ENCODE peak calls at places on chromosomes 4 and X, in seven cellular contexts. Y, O, M, R, S, H and N are unnamed samples.

GRCh38 chr4:155959417-155959816 is 5.8 kb upstream of the CTSO start:
- DNase-seq in Y (no peak), O (no peak), M (no peak), R (no peak), S (no peak), H (no peak), N (no peak)

GRCh38 chrX:37578045-37578444 is 6.6 kb downstream of the LANCL3 start:
- DNase-seq in Y (no peak), O (no peak), M (no peak), R (no peak), S (no peak), H (no peak), N (no peak)

GRCh38 chr4:82998898-82999297 is 11.7 kb downstream of the LIN54 start:
- DNase-seq in Y (no peak), O (no peak), M (no peak), R (no peak), S (no peak), H (no peak), N (no peak)

GRCh38 chr4:42786350-42787070 is 106.0 kb upstream of the GRXCR1 start:
- DNase-seq in Y (no peak), O (no peak), M (no peak), R (no peak), S (no peak), H (no peak), N (no peak)

GRCh38 chr4:158327525-158327924 is 117.2 kb downstream of the TMEM144 start:
- DNase-seq in Y (no peak), O (peak), M (no peak), R (no peak), S (peak), H (no peak), N (no peak)

GRCh38 chrX:17206584-17206983 is 168.4 kb upstream of the NHS start:
- DNase-seq in Y (no peak), O (no peak), M (no peak), R (no peak), S (no peak), H (no peak), N (no peak)

GRCh38 chr4:173332963-173333657 is 1.0 kb downstream of the HMGB2 start:
- DNase-seq in Y (no peak), O (no peak), M (no peak), R (no peak), S (no peak), H (no peak), N (peak)

GRCh38 chr4:40832175-40832574 is 82.4 kb downstream of the NSUN7 start:
- DNase-seq in Y (no peak), O (no peak), M (no peak), R (no peak), S (no peak), H (no peak), N (no peak)

GRCh38 chrX:152206426-152206825 is 68.0 kb upstream of the MAGEA10 start:
- DNase-seq in Y (no peak), O (no peak), M (no peak), R (no peak), S (no peak), H (no peak), N (no peak)

GRCh38 chr4:21888195-21888976 is 60.2 kb downstream of the KCNIP4 start:
- DNase-seq in Y (no peak), O (no peak), M (no peak), R (no peak), S (no peak), H (no peak), N (no peak)

GRCh38 chr4:52780206-52780605 is 29.0 kb upstream of the ERVMER34-1 start:
- DNase-seq in Y (no peak), O (no peak), M (no peak), R (no peak), S (no peak), H (no peak), N (no peak)

GRCh38 chrX:101659601-101660063 is at the start of gene ARMCX2:
- DNase-seq in Y (peak), O (no peak), M (peak), R (peak), S (no peak), H (peak), N (no peak)

GRCh38 chr4:8076023-8076422 is 82.6 kb downstream of the ABLIM2 start:
- DNase-seq in Y (no peak), O (no peak), M (no peak), R (no peak), S (no peak), H (no peak), N (no peak)

GRCh38 chrX:130120746-130121504 is 10.6 kb upstream of the ELF4 start:
- DNase-seq in Y (peak), O (no peak), M (peak), R (peak), S (peak), H (peak), N (peak)

GRCh38 chr4:99136329-99136728 is 7.8 kb downstream of the ADH4 start:
- DNase-seq in Y (no peak), O (no peak), M (no peak), R (no peak), S (no peak), H (no peak), N (no peak)

GRCh38 chrX:84865113-84865512 is 138.6 kb upstream of the APOOL start:
- DNase-seq in Y (no peak), O (no peak), M (no peak), R (no peak), S (no peak), H (no peak), N (no peak)

GRCh38 chr4:41887821-41888699 is 47.2 kb upstream of the TMEM33 start:
- DNase-seq in Y (no peak), O (no peak), M (no peak), R (peak), S (peak), H (peak), N (peak)

GRCh38 chrX:2666491-2666890 is 24.6 kb upstream of the CD99 start:
- DNase-seq in Y (no peak), O (no peak), M (no peak), R (no peak), S (no peak), H (no peak), N (no peak)

GRCh38 chr4:98352403-98352802 is 91.2 kb downstream of the RAP1GDS1 start:
- DNase-seq in Y (no peak), O (no peak), M (no peak), R (no peak), S (no peak), H (no peak), N (no peak)

GRCh38 chrX:37905436-37906147 is 58.2 kb upstream of the DYNLT3 start:
- DNase-seq in Y (no peak), O (peak), M (peak), R (no peak), S (peak), H (no peak), N (peak)

GRCh38 chr4:60201052-60201673 is 999.0 kb upstream of the ADGRL3 start:
- DNase-seq in Y (peak), O (peak), M (no peak), R (peak), S (peak), H (peak), N (peak)

GRCh38 chrX:149531599-149531998 is 9.2 kb upstream of the EOLA1 start:
- DNase-seq in Y (no peak), O (no peak), M (no peak), R (no peak), S (no peak), H (no peak), N (no peak)

GRCh38 chrX:138287200-138287865 is 424.2 kb downstream of the FGF13 start:
- DNase-seq in Y (no peak), O (no peak), M (no peak), R (no peak), S (peak), H (no peak), N (no peak)

GRCh38 chrX:77431227-77431626 is 16.0 kb upstream of the FGF16 start:
- DNase-seq in Y (no peak), O (no peak), M (no peak), R (peak), S (peak), H (no peak), N (peak)

GRCh38 chr4:15488658-15489470 is 19.2 kb downstream of the CC2D2A start:
- DNase-seq in Y (no peak), O (no peak), M (no peak), R (peak), S (no peak), H (no peak), N (no peak)

GRCh38 chrX:154401918-154402621 is 3.9 kb downstream of the RPL10 start:
- DNase-seq in Y (no peak), O (no peak), M (no peak), R (no peak), S (no peak), H (no peak), N (no peak)

GRCh38 chr4:165668694-165669093 is 204.3 kb upstream of the TLL1 start:
- DNase-seq in Y (no peak), O (no peak), M (no peak), R (no peak), S (no peak), H (no peak), N (no peak)

DNA sequence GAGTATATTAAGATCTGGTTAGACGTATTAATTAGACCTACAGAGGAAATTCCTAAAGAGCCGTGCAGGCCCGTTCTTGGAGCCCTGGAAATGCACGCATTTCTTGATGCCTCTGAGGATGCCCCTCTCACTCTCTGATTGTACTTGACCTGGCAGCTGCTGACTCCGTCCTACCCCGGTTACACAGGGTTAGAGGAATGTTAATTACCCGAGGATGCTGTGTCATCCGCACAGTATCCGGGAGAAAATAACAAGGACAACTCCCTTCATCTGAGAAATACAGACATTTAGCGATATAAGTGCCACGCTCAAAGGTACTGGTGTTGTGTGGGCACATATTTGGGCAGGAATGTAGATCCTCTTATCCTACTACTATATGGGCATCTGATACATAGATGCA is 404.6 kb upstream of the FAT1 start:
- DNase-seq in Y (no peak), O (no peak), M (no peak), R (no peak), S (no peak), H (no peak), N (no peak)
- TF ChIP-seq POLR2A in Y (no peak), O (no peak), M (no peak), R (no peak), S (no peak), H (no peak), N (no peak)

GRCh38 chr4:144699565-144699964 is 53.6 kb downstream of the HHIP start:
- DNase-seq in Y (no peak), O (no peak), M (no peak), R (no peak), S (no peak), H (no peak), N (no peak)

GRCh38 chr4:144696376-144696775 is 50.4 kb downstream of the HHIP start:
- DNase-seq in Y (no peak), O (no peak), M (no peak), R (no peak), S (no peak), H (no peak), N (no peak)

GRCh38 chr4:144695721-144696120 is 49.8 kb downstream of the HHIP start:
- DNase-seq in Y (no peak), O (no peak), M (no peak), R (no peak), S (no peak), H (no peak), N (no peak)
- TF ChIP-seq POLR2A in Y (no peak), O (no peak), M (no peak), R (no peak), S (no peak), H (no peak), N (no peak)

GRCh38 chrX:41442824-41443560 is 4.2 kb upstream of the NYX start:
- DNase-seq in Y (no peak), O (no peak), M (no peak), R (no peak), S (no peak), H (no peak), N (no peak)
- TF ChIP-seq POLR2A in Y (no peak), O (no peak), M (no peak), R (no peak), S (no peak), H (no peak), N (no peak)

DNA sequence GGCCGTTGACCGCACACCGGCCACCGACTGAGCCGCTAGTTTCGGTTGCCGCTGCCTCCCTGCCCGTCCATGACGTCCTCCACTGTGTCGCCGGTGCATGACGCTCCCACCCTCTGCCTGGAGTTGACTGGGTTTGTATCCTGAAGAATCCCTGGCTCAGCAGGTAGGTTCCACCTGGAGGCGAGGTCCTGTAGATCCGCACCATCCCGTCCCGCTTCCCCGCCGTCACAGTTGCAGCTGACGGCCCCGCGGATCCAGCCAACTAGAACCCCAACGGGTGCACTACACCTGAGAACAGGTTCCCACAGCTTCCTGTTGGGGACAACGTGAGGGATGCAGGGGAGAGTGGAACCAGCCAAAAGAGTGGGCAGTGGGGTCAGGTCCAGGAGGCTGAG is 881 bp upstream of the SLBP start:
- DNase-seq in Y (no peak), O (no peak), M (no peak), R (no peak), S (no peak), H (no peak), N (no peak)
- TF ChIP-seq POLR2A in Y (no peak), O (peak), M (no peak), R (no peak), S (peak), H (peak), N (peak)